ENCODE peak calls at places on chromosomes 3 and 15, in nine cellular contexts. N is cardiac muscle cell, E is aorta, H is neuronal stem cell, W is upper lobe of right lung, P is heart right ventricle, B is breast epithelium, S is stomach, X is psoas muscle. Z is an unnamed sample.

GRCh38 chr3:123335007-123335670 is 113.8 kb downstream of the ADCY5 start:
- DNase-seq in S (no peak), E (peak), H (no peak), W (peak), N (no peak), X (no peak), P (no peak), B (no peak), Z (no peak)

GRCh38 chr15:82764740-82765139 is 41.1 kb downstream of the FSD2 start:
- DNase-seq in B (no peak), P (no peak), W (no peak), H (no peak), N (no peak), S (no peak), X (no peak), E (no peak), Z (no peak)

GRCh38 chr3:124812291-124813265 is 74.6 kb downstream of the ITGB5 start:
- DNase-seq in W (no peak), X (peak), B (no peak), E (peak), S (peak), P (peak), N (peak), H (no peak), Z (no peak)

GRCh38 chr3:154656496-154656895 is 226.5 kb upstream of the GPR149 start:
- DNase-seq in E (no peak), S (no peak), W (no peak), B (no peak), N (no peak), X (no peak), P (no peak), H (no peak), Z (no peak)

GRCh38 chr3:52907497-52907896 is 10.1 kb upstream of the STIMATE start:
- DNase-seq in N (no peak), E (no peak), W (no peak), X (no peak), P (no peak), H (no peak), B (no peak), S (no peak), Z (no peak)

GRCh38 chr15:75729304-75730069 is 16.8 kb upstream of the CSPG4 start:
- DNase-seq in H (no peak), W (peak), B (no peak), E (peak), S (no peak), N (no peak), X (no peak), P (no peak), Z (no peak)

GRCh38 chr15:33093234-33093633 is 101.3 kb downstream of the FMN1 start:
- DNase-seq in P (no peak), B (no peak), H (no peak), X (no peak), W (no peak), E (no peak), N (no peak), S (no peak), Z (no peak)

GRCh38 chr3:53729618-53730017 is 116.6 kb downstream of the CHDH start:
- DNase-seq in H (no peak), B (no peak), N (no peak), X (no peak), W (no peak), P (no peak), E (no peak), S (no peak), Z (no peak)

GRCh38 chr3:69675773-69676660 is 63.2 kb upstream of the MITF start:
- DNase-seq in B (no peak), X (no peak), H (no peak), E (no peak), P (no peak), W (no peak), N (no peak), S (no peak), Z (no peak)

GRCh38 chr3:117761992-117762944 is 1052.7 kb downstream of the TUSC7 start:
- DNase-seq in W (no peak), N (no peak), E (no peak), B (no peak), P (no peak), S (no peak), H (no peak), X (no peak), Z (peak)

GRCh38 chr15:77457619-77458265 is 37.1 kb downstream of the HMG20A start:
- DNase-seq in W (no peak), S (no peak), B (no peak), P (no peak), H (no peak), X (no peak), N (peak), E (no peak), Z (no peak)

GRCh38 chr15:61206767-61207166 is 22.3 kb downstream of the RORA start:
- DNase-seq in N (no peak), X (no peak), S (no peak), E (no peak), W (no peak), H (no peak), P (no peak), B (no peak), Z (no peak)

GRCh38 chr3:4756060-4756775 is 223.0 kb upstream of the BHLHE40 start:
- DNase-seq in E (no peak), P (no peak), B (no peak), N (no peak), S (no peak), H (no peak), W (no peak), X (no peak), Z (no peak)

GRCh38 chr3:69353088-69353478 is 32.8 kb downstream of the FRMD4B start:
- DNase-seq in B (no peak), H (no peak), X (no peak), P (no peak), N (no peak), S (no peak), W (no peak), E (no peak), Z (no peak)

GRCh38 chr3:37729119-37729518 is 132.6 kb upstream of the CTDSPL start:
- DNase-seq in E (no peak), W (no peak), X (no peak), B (no peak), N (peak), H (no peak), P (no peak), S (no peak), Z (no peak)

GRCh38 chr3:36484386-36484785 is 104.1 kb downstream of the STAC start:
- DNase-seq in S (no peak), B (no peak), X (no peak), N (no peak), H (no peak), W (no peak), E (no peak), P (no peak), Z (no peak)

GRCh38 chr15:34213690-34214089 is 3.8 kb upstream of the KATNBL1 start:
- DNase-seq in W (no peak), H (no peak), X (no peak), N (no peak), E (no peak), P (no peak), B (no peak), S (no peak), Z (no peak)

GRCh38 chr3:100634493-100635272 is 25.3 kb downstream of the ADGRG7 start:
- DNase-seq in P (no peak), N (peak), B (no peak), H (no peak), X (no peak), S (peak), W (no peak), E (no peak), Z (no peak)

GRCh38 chr15:34753236-34753894 is 1.4 kb downstream of the GJD2 start:
- DNase-seq in N (peak), H (peak), E (peak), X (no peak), W (no peak), S (no peak), B (no peak), P (peak), Z (no peak)

GRCh38 chr3:184629555-184630160 is 68.1 kb downstream of the EPHB3 start:
- DNase-seq in H (no peak), S (peak), N (no peak), B (no peak), E (no peak), P (no peak), X (no peak), W (no peak), Z (no peak)

GRCh38 chr3:111690242-111690641 is 95.1 kb upstream of the ZBED2 start:
- DNase-seq in X (no peak), H (no peak), N (no peak), W (no peak), B (no peak), P (no peak), E (no peak), S (no peak), Z (no peak)

GRCh38 chr15:85582076-85582718 is 201.8 kb downstream of the AKAP13 start:
- DNase-seq in N (peak), W (peak), P (peak), B (no peak), E (no peak), S (peak), X (no peak), H (no peak), Z (no peak)

GRCh38 chr15:90264649-90265048 is 823 bp upstream of the NGRN start:
- DNase-seq in S (peak), B (no peak), N (no peak), X (no peak), H (no peak), E (no peak), W (peak), P (peak), Z (peak)

GRCh38 chr3:123276346-123276745 is 74.6 kb downstream of the SEC22A start:
- DNase-seq in B (no peak), S (no peak), N (no peak), P (no peak), E (no peak), H (no peak), W (no peak), X (no peak), Z (peak)

GRCh38 chr15:65377976-65378366 is at the start of gene IGDCC3:
- DNase-seq in X (no peak), N (peak), P (no peak), B (no peak), H (peak), S (no peak), E (no peak), W (no peak), Z (no peak)

GRCh38 chr15:22796079-22796478 is 9.6 kb downstream of the NIPA1 start:
- DNase-seq in S (no peak), H (no peak), P (no peak), X (no peak), N (no peak), W (no peak), B (no peak), E (no peak), Z (no peak)

GRCh38 chr15:25725758-25726157 is 137.4 kb downstream of the ATP10A start:
- DNase-seq in B (no peak), E (peak), S (peak), H (no peak), W (no peak), X (no peak), P (no peak), N (no peak), Z (no peak)

GRCh38 chr3:11593318-11594034 is 50.2 kb downstream of the VGLL4 start:
- DNase-seq in P (no peak), W (no peak), B (no peak), X (no peak), S (no peak), N (no peak), H (no peak), E (no peak), Z (no peak)
- H3K27ac ChIP-seq in P (peak), W (no peak), B (peak), X (peak), S (no peak), N (peak), H (peak), E (peak), Z (peak)

GRCh38 chr15:71754660-71755059 is 55.7 kb upstream of the NR2E3 start:
- DNase-seq in P (no peak), W (no peak), H (no peak), X (no peak), E (no peak), N (no peak), B (no peak), S (no peak), Z (no peak)

GRCh38 chr15:71753346-71753745 is 57.0 kb upstream of the NR2E3 start:
- DNase-seq in S (no peak), H (no peak), N (peak), E (no peak), P (no peak), W (no peak), B (no peak), X (no peak), Z (no peak)

GRCh38 chr15:71749500-71749899 is 60.9 kb upstream of the NR2E3 start:
- DNase-seq in S (no peak), P (no peak), N (no peak), H (no peak), X (no peak), E (no peak), B (no peak), W (no peak), Z (no peak)

GRCh38 chr15:71752604-71753289 is 57.6 kb upstream of the NR2E3 start:
- DNase-seq in W (no peak), N (peak), H (peak), E (peak), P (no peak), B (no peak), S (no peak), X (peak), Z (no peak)

DNA sequence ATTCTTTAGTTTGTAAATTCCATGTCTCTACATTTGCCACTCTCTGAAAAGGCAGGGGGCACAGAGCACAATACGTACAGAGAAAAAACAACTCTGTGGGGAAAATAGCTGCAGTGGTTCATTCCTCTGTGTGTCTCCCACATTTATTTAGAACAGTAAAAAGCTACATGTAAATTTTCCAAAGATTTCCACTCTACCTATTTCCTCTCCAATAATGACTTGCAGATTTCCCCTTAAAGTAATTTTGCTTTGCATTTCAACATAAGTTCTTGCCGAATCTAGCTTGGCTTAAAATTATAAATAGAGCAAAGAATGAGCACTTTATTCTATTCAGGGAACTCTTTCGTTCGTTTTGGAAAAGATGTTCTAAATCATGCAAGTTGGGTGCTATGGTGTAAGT is 58.3 kb upstream of the NR2E3 start:
- DNase-seq in W (no peak), P (no peak), S (no peak), E (no peak), H (no peak), B (no peak), X (no peak), N (no peak), Z (no peak)
- H3K4me3 ChIP-seq in W (no peak), P (no peak), S (no peak), E (no peak), H (no peak), B (no peak), X (no peak), N (no peak), Z (no peak)

GRCh38 chr3:24370352-24370751 is 124.3 kb downstream of the THRB start:
- DNase-seq in P (no peak), E (no peak), B (no peak), N (no peak), W (no peak), H (no peak), X (no peak), S (no peak), Z (no peak)
- H3K27ac ChIP-seq in P (no peak), E (peak), B (no peak), N (no peak), W (no peak), H (no peak), X (no peak), S (no peak), Z (no peak)

DNA sequence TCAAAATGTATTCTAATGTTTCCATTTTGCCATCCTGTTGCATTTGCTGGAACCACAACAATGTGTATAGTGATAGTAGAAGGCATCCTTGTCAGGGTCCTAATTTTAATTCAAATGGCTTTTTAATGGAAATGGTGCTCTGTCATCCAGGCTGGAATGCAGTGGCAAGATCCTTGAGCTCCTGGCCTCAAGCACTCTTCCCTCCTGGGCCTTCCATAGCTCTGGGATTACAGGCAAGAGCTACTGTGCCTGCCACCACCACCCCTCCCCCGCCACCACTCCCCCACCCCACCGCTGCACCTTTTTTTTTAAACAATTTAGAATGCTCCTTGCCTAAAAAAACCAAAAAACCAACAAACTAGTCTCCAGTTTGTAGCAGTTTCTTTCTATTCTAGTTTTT is 15.2 kb upstream of the IQCF6 start:
- DNase-seq in B (no peak), E (no peak), S (no peak), H (no peak), X (no peak), W (no peak), N (no peak), P (no peak), Z (no peak)
- H3K4me3 ChIP-seq in B (no peak), E (no peak), S (no peak), H (no peak), X (no peak), W (no peak), N (no peak), P (no peak), Z (no peak)

GRCh38 chr3:189563841-189564563 is 67.2 kb upstream of the TP63 start:
- DNase-seq in B (no peak), W (no peak), S (no peak), H (no peak), E (no peak), X (no peak), P (no peak), N (peak), Z (no peak)
- H3K27ac ChIP-seq in B (no peak), W (no peak), S (no peak), H (no peak), E (no peak), X (peak), P (no peak), N (no peak), Z (no peak)